ENCODE peak calls at places on chromosomes 16 and 17, in seven cellular contexts. W is HFFc6, R is mesothelial cell of epicardium, V is epithelial cell of esophagus, B is AG09309, A is Peyer's patch, I is foreskin fibroblast. J is an unnamed sample.
A peak's percentile ranks its signal among the peaks of the same experiment; 100 is the strongest.

GRCh38 chr16:19746561-19746960 is 28.5 kb downstream of the IQCK start:
- DNase-seq in W (no peak), R (no peak), V (no peak), B (no peak), A (no peak), I (no peak), J (no peak)

GRCh38 chr16:85238233-85238647 is 126.0 kb upstream of the CIBAR2 start:
- DNase-seq in W (peak; percentile 58), R (peak; percentile 50), V (no peak), B (no peak), A (peak; percentile 66), I (peak; percentile 95), J (peak; percentile 80)

GRCh38 chr17:61713035-61713434 is 122.0 kb upstream of the NACA2 start:
- DNase-seq in W (no peak), R (no peak), V (no peak), B (no peak), A (no peak), I (no peak), J (no peak)

GRCh38 chr17:61468263-61468907 is 16.2 kb downstream of the TBX4 start:
- DNase-seq in W (peak; percentile 47), R (no peak), V (no peak), B (no peak), A (peak; percentile 22), I (peak; percentile 56), J (no peak)

GRCh38 chr16:56631197-56631596 is 1.3 kb upstream of the MT1M start:
- DNase-seq in W (no peak), R (no peak), V (no peak), B (no peak), A (no peak), I (no peak), J (no peak)

GRCh38 chr17:51014129-51014528 is 106.5 kb downstream of the SPAG9 start:
- DNase-seq in W (no peak), R (no peak), V (no peak), B (no peak), A (no peak), I (no peak), J (no peak)

GRCh38 chr17:47818002-47818695 is 3.4 kb downstream of the OSBPL7 start:
- DNase-seq in W (no peak), R (no peak), V (no peak), B (no peak), A (no peak), I (no peak), J (no peak)

GRCh38 chr16:10113248-10113647 is 69.0 kb downstream of the GRIN2A start:
- DNase-seq in W (no peak), R (no peak), V (no peak), B (no peak), A (no peak), I (no peak), J (no peak)

GRCh38 chr16:2811703-2812471 is 5.2 kb upstream of the PRSS21 start:
- DNase-seq in W (no peak), R (no peak), V (no peak), B (no peak), A (no peak), I (no peak), J (no peak)

GRCh38 chr17:7750321-7750821 is 32.8 kb downstream of the DNAH2 start:
- DNase-seq in W (peak; percentile 83), R (no peak), V (peak; percentile 64), B (peak; percentile 73), A (no peak), I (peak; percentile 81), J (peak; percentile 16)

GRCh38 chr16:6019490-6019991 is 921.9 kb upstream of the EEF2KMT start:
- DNase-seq in W (no peak), R (no peak), V (no peak), B (no peak), A (no peak), I (no peak), J (no peak)

GRCh38 chr17:60598001-60598736 is 1.8 kb upstream of the PPM1D start:
- DNase-seq in W (no peak), R (no peak), V (no peak), B (no peak), A (no peak), I (no peak), J (no peak)

GRCh38 chr17:74442670-74443515 is 11.0 kb downstream of the GPRC5C start:
- DNase-seq in W (no peak), R (no peak), V (peak; percentile 39), B (no peak), A (peak; percentile 91), I (no peak), J (no peak)

GRCh38 chr17:43935926-43936261 is 6.4 kb downstream of the PPY start:
- DNase-seq in W (no peak), R (no peak), V (no peak), B (no peak), A (no peak), I (no peak), J (no peak)

GRCh38 chr16:84933774-84934571 is 77.4 kb downstream of the ZDHHC7 start:
- DNase-seq in W (peak; percentile 8), R (no peak), V (no peak), B (no peak), A (peak; percentile 62), I (peak; percentile 75), J (no peak)

GRCh38 chr17:59381716-59382570 is 50.5 kb downstream of the YPEL2 start:
- DNase-seq in W (no peak), R (no peak), V (no peak), B (no peak), A (no peak), I (no peak), J (no peak)

GRCh38 chr16:52227851-52228250 is 319.1 kb downstream of the TOX3 start:
- DNase-seq in W (no peak), R (no peak), V (no peak), B (no peak), A (no peak), I (no peak), J (no peak)

DNA sequence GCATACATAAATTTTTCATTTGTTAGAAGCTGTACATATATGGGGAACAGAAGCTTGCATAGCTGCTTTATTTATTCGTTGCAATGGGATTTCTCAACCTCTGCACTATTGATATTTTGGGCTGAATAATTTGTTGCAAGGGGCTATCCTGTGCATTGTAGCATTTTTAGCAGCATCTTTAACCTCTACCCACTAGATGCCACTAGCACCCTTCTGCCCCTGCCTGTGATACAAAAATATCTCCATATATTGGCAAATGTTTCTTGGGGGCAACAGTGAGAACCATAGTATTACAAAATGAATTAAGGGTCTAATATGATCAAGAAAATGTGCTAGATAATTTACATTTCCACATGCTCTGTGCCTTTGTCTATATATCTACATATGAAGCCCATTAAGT is 1401.0 kb downstream of the CDH11 start:
- DNase-seq in W (no peak), R (no peak), V (no peak), B (no peak), A (no peak), I (no peak), J (no peak)
- TF ChIP-seq CTCF in W (no peak), R (no peak), V (peak; percentile 46), B (no peak), A (no peak), I (peak; percentile 6), J (peak; percentile 30)

GRCh38 chr16:83329466-83329865 is 478.3 kb upstream of the HSBP1 start:
- DNase-seq in W (no peak), R (no peak), V (no peak), B (no peak), A (no peak), I (peak; percentile 31), J (no peak)

GRCh38 chr16:83328936-83329335 is 478.8 kb upstream of the HSBP1 start:
- DNase-seq in W (no peak), R (no peak), V (no peak), B (no peak), A (no peak), I (peak; percentile 23), J (no peak)

GRCh38 chr16:83335076-83335475 is 472.7 kb upstream of the HSBP1 start:
- DNase-seq in W (no peak), R (no peak), V (no peak), B (no peak), A (no peak), I (no peak), J (no peak)

DNA sequence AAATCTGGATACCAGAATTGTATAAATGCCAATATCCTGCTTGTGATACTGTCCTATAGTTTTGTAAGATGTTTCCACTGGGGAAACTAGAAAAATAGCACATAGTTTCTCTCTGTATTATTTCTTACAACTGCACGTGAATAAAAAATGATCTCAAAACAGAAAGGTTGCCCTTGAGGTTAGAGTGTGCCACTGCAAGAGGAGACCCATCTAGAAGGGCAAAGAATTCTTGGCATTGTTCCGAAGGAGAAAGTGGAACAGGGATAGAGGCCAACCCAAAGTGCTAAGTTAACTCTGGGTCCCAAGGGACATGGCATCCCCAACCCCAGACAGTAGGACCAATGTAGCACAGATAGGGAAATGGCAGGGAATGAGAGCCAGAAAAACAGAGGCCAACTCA is 477.5 kb upstream of the HSBP1 start:
- DNase-seq in W (no peak), R (no peak), V (no peak), B (no peak), A (no peak), I (no peak), J (no peak)
- TF ChIP-seq CTCF in W (no peak), R (no peak), V (no peak), B (no peak), A (no peak), I (no peak), J (no peak)

GRCh38 chr17:58092101-58092796 is 9.0 kb downstream of the DYNLL2 start:
- DNase-seq in W (no peak), R (no peak), V (no peak), B (no peak), A (no peak), I (no peak), J (no peak)
- TF ChIP-seq CTCF in W (no peak), R (no peak), V (no peak), B (no peak), A (no peak), I (no peak), J (no peak)

GRCh38 chr17:35117984-35118383 is 1.7 kb downstream of the RAD51D start:
- DNase-seq in W (peak; percentile 48), R (no peak), V (peak; percentile 52), B (no peak), A (no peak), I (peak; percentile 74), J (no peak)
- TF ChIP-seq CTCF in W (peak; percentile 60), R (no peak), V (peak; percentile 57), B (peak; percentile 34), A (no peak), I (peak; percentile 30), J (peak; percentile 23)

DNA sequence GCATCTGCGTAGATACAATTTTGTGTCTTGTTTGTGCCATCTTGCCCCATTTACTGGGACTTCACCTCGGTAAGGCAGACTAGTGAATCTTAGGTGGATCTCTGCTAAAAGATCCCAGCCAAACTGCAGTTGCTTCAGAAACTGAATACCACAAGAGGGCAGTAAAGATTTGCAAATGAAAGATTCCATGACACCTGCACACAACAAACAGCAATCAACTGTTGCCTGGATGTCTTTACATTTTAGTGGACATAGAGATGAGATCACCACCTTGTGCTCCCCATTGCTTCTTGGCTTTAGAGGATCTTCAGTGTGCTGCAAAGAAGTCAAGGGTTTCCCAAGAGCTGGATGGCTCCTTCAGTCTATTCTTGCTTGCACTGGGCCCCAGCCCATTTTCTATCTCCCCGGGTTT is 119.2 kb upstream of the CACNG5 start:
- DNase-seq in W (peak; percentile 76), R (no peak), V (peak; percentile 77), B (peak; percentile 21), A (no peak), I (peak; percentile 68), J (peak; percentile 27)
- TF ChIP-seq CTCF in W (peak; percentile 81), R (peak; percentile 70), V (peak; percentile 76), B (peak; percentile 62), A (peak; percentile 37), I (peak; percentile 51), J (peak; percentile 59)

GRCh38 chr17:79739148-79740062 is 8.7 kb downstream of the ENPP7 start:
- DNase-seq in W (no peak), R (no peak), V (no peak), B (no peak), A (no peak), I (no peak), J (no peak)
- TF ChIP-seq CTCF in W (no peak), R (no peak), V (no peak), B (no peak), A (no peak), I (no peak), J (no peak)